ENCODE peak calls at places on chromosomes 16 and 17, in eight cellular contexts. O is stomach, E is GM12878, R is spleen, N is prostate gland, P is suprapubic skin, M is breast epithelium, I is transverse colon. T is an unnamed sample.

GRCh38 chr16:82783933-82784566 is 157.3 kb downstream of the CDH13 start:
- DNase-seq in O (no peak), E (no peak), R (no peak), N (no peak), P (no peak), M (no peak), I (peak; percentile 52), T (no peak)

GRCh38 chr16:24367186-24367585 is 111.1 kb downstream of the CACNG3 start:
- DNase-seq in O (no peak), E (no peak), R (no peak), N (no peak), P (no peak), M (no peak), I (no peak), T (no peak)

GRCh38 chr16:15990902-15991301 is 41.5 kb downstream of the ABCC1 start:
- DNase-seq in O (no peak), E (no peak), R (no peak), N (no peak), P (no peak), M (no peak), I (no peak), T (no peak)

GRCh38 chr16:47905771-47906170 is 250.0 kb downstream of the ABCC12 start:
- DNase-seq in O (no peak), E (no peak), R (no peak), N (no peak), P (no peak), M (no peak), I (no peak), T (no peak)

GRCh38 chr17:15969463-15969862 is 24.5 kb downstream of the ADORA2B start:
- DNase-seq in O (no peak), E (no peak), R (no peak), N (no peak), P (no peak), M (no peak), I (no peak), T (no peak)

GRCh38 chr16:86095906-86096485 is 197.0 kb downstream of the IRF8 start:
- DNase-seq in O (no peak), E (no peak), R (peak; percentile 69), N (no peak), P (peak; percentile 28), M (no peak), I (no peak), T (peak; percentile 49)

GRCh38 chr17:35073991-35074627 is 10.6 kb upstream of the RFFL start:
- DNase-seq in O (no peak), E (no peak), R (no peak), N (no peak), P (no peak), M (no peak), I (no peak), T (no peak)

GRCh38 chr16:49712567-49712966 is 143.3 kb downstream of the ZNF423 start:
- DNase-seq in O (no peak), E (no peak), R (no peak), N (no peak), P (no peak), M (no peak), I (no peak), T (no peak)

GRCh38 chr17:66829386-66829864 is 5.5 kb upstream of the CACNG5 start:
- DNase-seq in O (peak; percentile 52), E (no peak), R (no peak), N (peak; percentile 17), P (peak; percentile 53), M (no peak), I (peak; percentile 13), T (peak; percentile 63)

GRCh38 chr16:58442547-58442946 is 50.3 kb downstream of the GINS3 start:
- DNase-seq in O (no peak), E (no peak), R (no peak), N (no peak), P (no peak), M (no peak), I (no peak), T (no peak)

GRCh38 chr17:42428141-42428944 is 5.3 kb upstream of the CAVIN1 start:
- DNase-seq in O (peak; percentile 66), E (no peak), R (no peak), N (peak; percentile 70), P (peak; percentile 75), M (peak; percentile 22), I (peak; percentile 57), T (peak; percentile 32)

GRCh38 chr16:83994703-83995102 is 26.7 kb downstream of the NECAB2 start:
- DNase-seq in O (no peak), E (no peak), R (no peak), N (no peak), P (no peak), M (no peak), I (no peak), T (no peak)

GRCh38 chr16:71474864-71475263 is 12.8 kb upstream of the ZNF23 start:
- DNase-seq in O (no peak), E (no peak), R (no peak), N (no peak), P (no peak), M (no peak), I (no peak), T (no peak)

GRCh38 chr17:51144266-51145022 is 8.9 kb upstream of the NME1 start:
- DNase-seq in O (no peak), E (no peak), R (no peak), N (no peak), P (no peak), M (no peak), I (no peak), T (no peak)

GRCh38 chr16:46932802-46933201 is 40.7 kb downstream of the DNAJA2 start:
- DNase-seq in O (peak; percentile 36), E (no peak), R (peak; percentile 78), N (no peak), P (no peak), M (no peak), I (no peak), T (no peak)

GRCh38 chr17:67244621-67245072 is 349 bp downstream of the HELZ start:
- DNase-seq in O (no peak), E (no peak), R (peak; percentile 88), N (peak; percentile 7), P (no peak), M (no peak), I (peak; percentile 19), T (no peak)

GRCh38 chr16:31072540-31073072 is 1.4 kb downstream of the ZNF668 start:
- DNase-seq in O (no peak), E (no peak), R (no peak), N (no peak), P (no peak), M (no peak), I (peak; percentile 38), T (peak; percentile 61)

GRCh38 chr16:68236804-68237242 is 896 bp upstream of the ESRP2 start:
- DNase-seq in O (no peak), E (no peak), R (no peak), N (peak; percentile 30), P (no peak), M (no peak), I (peak; percentile 38), T (peak; percentile 76)

GRCh38 chr16:68235105-68235881 is 634 bp downstream of the ESRP2 start:
- DNase-seq in O (peak; percentile 69), E (no peak), R (no peak), N (peak; percentile 68), P (no peak), M (peak; percentile 79), I (peak; percentile 50), T (peak; percentile 72)

GRCh38 chr16:68235882-68236803 is at the start of gene ESRP2:
- DNase-seq in O (peak; percentile 94), E (no peak), R (peak; percentile 86), N (peak; percentile 94), P (peak; percentile 83), M (peak; percentile 87), I (peak; percentile 93), T (peak; percentile 77)

GRCh38 chr16:68238029-68238345 is 2.1 kb upstream of the ESRP2 start:
- DNase-seq in O (no peak), E (no peak), R (no peak), N (no peak), P (no peak), M (no peak), I (no peak), T (no peak)

GRCh38 chr16:68237243-68238028 is 1.5 kb upstream of the ESRP2 start:
- DNase-seq in O (peak; percentile 99), E (peak; percentile 86), R (peak; percentile 98), N (peak; percentile 99), P (peak; percentile 98), M (peak; percentile 99), I (peak; percentile 99), T (peak; percentile 99)
- TF ChIP-seq POLR2AphosphoS5 in O (peak; percentile 99), E (peak; percentile 57), R (peak; percentile 91), N (peak; percentile 99), P (no peak), M (peak; percentile 98), I (peak; percentile 99), T (peak; percentile 95)

DNA sequence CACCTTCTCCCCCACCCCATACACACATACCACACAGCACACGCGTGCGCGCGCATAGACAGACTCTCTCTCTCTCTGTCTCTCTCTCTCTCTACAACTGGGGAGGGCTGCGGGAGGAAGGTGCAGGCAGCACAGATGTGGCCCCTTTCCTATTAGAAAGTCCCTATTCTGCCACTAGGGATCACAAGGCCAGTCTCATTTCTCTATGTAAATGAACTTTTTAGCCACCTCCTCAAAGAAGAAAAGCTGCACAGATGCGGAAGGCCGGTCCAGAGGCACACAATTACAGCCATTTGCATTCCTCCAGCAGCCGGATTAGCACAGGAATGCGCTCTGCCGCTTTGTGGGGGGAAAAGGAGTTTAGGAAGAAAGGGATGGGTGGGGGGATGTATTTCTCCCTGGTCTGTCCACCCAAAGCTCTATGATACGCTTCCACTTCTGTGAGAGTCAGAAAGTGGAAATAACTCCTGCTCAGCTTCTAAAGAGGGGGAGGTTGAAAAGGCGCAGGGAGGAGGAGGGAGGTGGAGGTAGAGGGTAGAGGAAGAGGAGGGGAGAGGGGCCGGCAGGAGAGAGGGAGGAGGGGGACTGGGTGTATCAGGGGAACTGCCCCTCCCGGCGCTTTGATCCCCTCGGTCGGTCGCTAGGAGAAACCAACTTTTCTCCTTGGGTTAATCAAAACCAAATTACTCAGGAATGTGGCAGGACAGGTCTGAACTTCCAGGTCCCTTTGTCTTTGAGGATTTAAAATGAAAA is 11.7 kb downstream of the ZFHX3 start:
- DNase-seq in O (no peak), E (peak; percentile 75), R (no peak), N (no peak), P (no peak), M (no peak), I (no peak), T (no peak)
- H3K4me1 ChIP-seq in O (peaks cover 28% of the 10 kb centered on the region), E (peaks cover 75% of the 10 kb centered on the region), R (peaks cover 47% of the 10 kb centered on the region), N (peaks cover 22% of the 10 kb centered on the region), P (peaks cover 21% of the 10 kb centered on the region), M (no peaks in the 10 kb centered on the region), I (peaks cover 37% of the 10 kb centered on the region), T (no peaks in the 10 kb centered on the region)

GRCh38 chr17:57988301-57989010 is 402 bp upstream of the VEZF1 start:
- DNase-seq in O (peak; percentile 68), E (no peak), R (peak; percentile 94), N (peak; percentile 64), P (peak; percentile 83), M (peak; percentile 66), I (peak; percentile 77), T (peak; percentile 90)
- TF ChIP-seq POLR2A in O (no peak), E (peak; percentile 93), R (no peak), N (no peak), P (no peak), M (no peak), I (peak; percentile 71), T (peak; percentile 8)

DNA sequence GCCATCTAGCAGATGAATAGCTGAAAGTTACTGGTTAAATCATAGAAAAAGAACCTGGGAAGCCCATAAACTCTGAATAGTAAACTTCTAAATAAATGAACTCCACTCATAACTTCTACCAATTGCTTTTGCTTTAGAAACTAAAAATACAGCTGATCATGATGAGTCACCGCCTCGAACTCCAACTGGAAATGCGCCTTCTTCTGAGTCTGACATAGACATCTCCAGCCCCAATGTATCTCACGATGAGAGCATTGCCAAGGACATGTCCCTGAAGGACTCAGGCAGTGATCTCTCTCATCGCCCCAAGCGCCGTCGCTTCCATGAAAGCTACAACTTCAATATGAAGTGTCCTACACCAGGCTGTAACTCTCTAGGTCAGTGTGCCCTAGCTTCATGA is 9.7 kb downstream of the KAT7 start:
- DNase-seq in O (no peak), E (no peak), R (no peak), N (no peak), P (no peak), M (no peak), I (no peak), T (no peak)
- TF ChIP-seq POLR2AphosphoS5 in O (no peak), E (no peak), R (no peak), N (no peak), P (no peak), M (no peak), I (no peak), T (no peak)